ENCODE peak calls at places on chromosome 6, in four cellular contexts. O, L, J and A are unnamed samples.

GRCh38 chr6:128357391-128358110 is 162.8 kb downstream of the PTPRK start:
- DNase-seq in O (no peak), L (no peak), J (no peak), A (no peak)

GRCh38 chr6:15088904-15089568 is 156.8 kb upstream of the JARID2 start:
- DNase-seq in O (no peak), L (no peak), J (no peak), A (no peak)

GRCh38 chr6:170438402-170438753 is 114.7 kb downstream of the PSMB1 start:
- DNase-seq in O (peak; percentile 85), L (peak; percentile 57), J (peak; percentile 24), A (no peak)

GRCh38 chr6:116210750-116211425 is 43.0 kb downstream of the TSPYL4 start:
- DNase-seq in O (peak; percentile 72), L (no peak), J (no peak), A (no peak)

GRCh38 chr6:27428966-27429365 is 40.4 kb downstream of the ZNF391 start:
- DNase-seq in O (no peak), L (no peak), J (no peak), A (no peak)

GRCh38 chr6:158086706-158087518 is 81.2 kb downstream of the SERAC1 start:
- DNase-seq in O (peak; percentile 57), L (no peak), J (no peak), A (peak; percentile 37)

GRCh38 chr6:146770965-146771735 is 172.4 kb downstream of the ADGB start:
- DNase-seq in O (peak; percentile 79), L (peak; percentile 77), J (peak; percentile 13), A (no peak)

GRCh38 chr6:32635526-32636123 is 1.6 kb upstream of the HLA-DQA1 start:
- DNase-seq in O (no peak), L (no peak), J (no peak), A (no peak)

GRCh38 chr6:151014404-151015150 is 149.1 kb downstream of the MTHFD1L start:
- DNase-seq in O (peak; percentile 70), L (peak; percentile 60), J (peak; percentile 54), A (peak; percentile 47)

GRCh38 chr6:42104095-42104806 is 38.2 kb downstream of the C6orf132 start:
- DNase-seq in O (peak; percentile 83), L (peak; percentile 78), J (peak; percentile 78), A (peak; percentile 25)

GRCh38 chr6:42313941-42314570 is 96.4 kb upstream of the MRPS10 start:
- DNase-seq in O (peak; percentile 39), L (no peak), J (no peak), A (no peak)

GRCh38 chr6:66421570-66421969 is 714.5 kb upstream of the EYS start:
- DNase-seq in O (no peak), L (peak; percentile 5), J (no peak), A (peak; percentile 7)

GRCh38 chr6:149877678-149878077 is 13.5 kb upstream of the LRP11 start:
- DNase-seq in O (no peak), L (no peak), J (no peak), A (no peak)

GRCh38 chr6:8054276-8054675 is 9.9 kb downstream of the BLOC1S5 start:
- DNase-seq in O (no peak), L (no peak), J (no peak), A (no peak)

GRCh38 chr6:13371421-13372072 is 43.2 kb upstream of the TBC1D7 start:
- DNase-seq in O (no peak), L (no peak), J (no peak), A (no peak)